ENCODE peak calls at places on chromosomes 11 and 22, in seven cellular contexts. One of them, this sample, is unnamed.

GRCh38 chr11:62556872-62557631 is 10.4 kb upstream of the AHNAK start:
- DNase-seq in foreskin keratinocyte: peak; percentile 46
- DNase-seq in brain microvascular endothelial cell: no peak
- DNase-seq in cardiac fibroblast: no peak
- DNase-seq in RWPE1: no peak
- DNase-seq in astrocyte of the spinal cord: no peak
- DNase-seq in body of pancreas: no peak
- DNase-seq in this sample: peak; percentile 36

GRCh38 chr11:57543601-57544000 is 6.2 kb downstream of the SMTNL1 start:
- DNase-seq in RWPE1: no peak
- DNase-seq in body of pancreas: no peak
- DNase-seq in brain microvascular endothelial cell: no peak
- DNase-seq in astrocyte of the spinal cord: no peak
- DNase-seq in foreskin keratinocyte: no peak
- DNase-seq in cardiac fibroblast: no peak
- DNase-seq in this sample: no peak

GRCh38 chr22:50436134-50436830 is 38.6 kb downstream of the SBF1 start:
- DNase-seq in astrocyte of the spinal cord: no peak
- DNase-seq in brain microvascular endothelial cell: no peak
- DNase-seq in cardiac fibroblast: no peak
- DNase-seq in foreskin keratinocyte: no peak
- DNase-seq in RWPE1: no peak
- DNase-seq in body of pancreas: peak; percentile 8
- DNase-seq in this sample: no peak

GRCh38 chr11:32069361-32070058 is 21.4 kb upstream of the RCN1 start:
- DNase-seq in RWPE1: no peak
- DNase-seq in astrocyte of the spinal cord: no peak
- DNase-seq in foreskin keratinocyte: no peak
- DNase-seq in brain microvascular endothelial cell: no peak
- DNase-seq in cardiac fibroblast: no peak
- DNase-seq in body of pancreas: no peak
- DNase-seq in this sample: no peak

GRCh38 chr22:22848364-22848866 is 39.2 kb upstream of the IGLL5 start:
- DNase-seq in cardiac fibroblast: peak; percentile 51
- DNase-seq in brain microvascular endothelial cell: peak; percentile 22
- DNase-seq in foreskin keratinocyte: peak; percentile 25
- DNase-seq in astrocyte of the spinal cord: peak; percentile 35
- DNase-seq in body of pancreas: peak; percentile 74
- DNase-seq in RWPE1: peak; percentile 24
- DNase-seq in this sample: peak; percentile 59

GRCh38 chr11:94708642-94709041 is 59.5 kb upstream of the AMOTL1 start:
- DNase-seq in brain microvascular endothelial cell: no peak
- DNase-seq in body of pancreas: no peak
- DNase-seq in astrocyte of the spinal cord: no peak
- DNase-seq in foreskin keratinocyte: no peak
- DNase-seq in cardiac fibroblast: no peak
- DNase-seq in RWPE1: no peak
- DNase-seq in this sample: no peak

GRCh38 chr11:35038211-35038930 is 100.6 kb upstream of the CD44 start:
- DNase-seq in body of pancreas: no peak
- DNase-seq in astrocyte of the spinal cord: no peak
- DNase-seq in brain microvascular endothelial cell: no peak
- DNase-seq in cardiac fibroblast: no peak
- DNase-seq in foreskin keratinocyte: peak; percentile 68
- DNase-seq in RWPE1: no peak
- DNase-seq in this sample: no peak

GRCh38 chr11:117459121-117459978 is 131.7 kb downstream of the CEP164 start:
- DNase-seq in astrocyte of the spinal cord: no peak
- DNase-seq in body of pancreas: no peak
- DNase-seq in foreskin keratinocyte: no peak
- DNase-seq in cardiac fibroblast: no peak
- DNase-seq in RWPE1: no peak
- DNase-seq in brain microvascular endothelial cell: no peak
- DNase-seq in this sample: no peak

GRCh38 chr22:29773233-29773632 is 6.1 kb downstream of the UQCR10 start:
- DNase-seq in body of pancreas: no peak
- DNase-seq in RWPE1: peak; percentile 67
- DNase-seq in astrocyte of the spinal cord: peak; percentile 50
- DNase-seq in brain microvascular endothelial cell: no peak
- DNase-seq in foreskin keratinocyte: peak; percentile 80
- DNase-seq in cardiac fibroblast: peak; percentile 56
- DNase-seq in this sample: no peak

GRCh38 chr22:37491106-37491505 is 4.9 kb upstream of the MFNG start:
- DNase-seq in body of pancreas: no peak
- DNase-seq in brain microvascular endothelial cell: no peak
- DNase-seq in astrocyte of the spinal cord: no peak
- DNase-seq in RWPE1: no peak
- DNase-seq in foreskin keratinocyte: no peak
- DNase-seq in cardiac fibroblast: no peak
- DNase-seq in this sample: no peak

GRCh38 chr22:11627798-11628650 is 3900.0 kb upstream of the OR11H1 start:
- DNase-seq in astrocyte of the spinal cord: no peak
- DNase-seq in foreskin keratinocyte: no peak
- DNase-seq in RWPE1: no peak
- DNase-seq in cardiac fibroblast: no peak
- DNase-seq in brain microvascular endothelial cell: no peak
- DNase-seq in body of pancreas: no peak
- DNase-seq in this sample: no peak

GRCh38 chr11:66904561-66904960 is 47.7 kb downstream of the LRFN4 start:
- DNase-seq in RWPE1: no peak
- DNase-seq in foreskin keratinocyte: no peak
- DNase-seq in brain microvascular endothelial cell: peak; percentile 22
- DNase-seq in body of pancreas: no peak
- DNase-seq in astrocyte of the spinal cord: peak; percentile 62
- DNase-seq in cardiac fibroblast: no peak
- DNase-seq in this sample: no peak

GRCh38 chr11:20000022-20000392 is 160.3 kb downstream of the DBX1 start:
- DNase-seq in body of pancreas: no peak
- DNase-seq in brain microvascular endothelial cell: no peak
- DNase-seq in astrocyte of the spinal cord: no peak
- DNase-seq in RWPE1: no peak
- DNase-seq in foreskin keratinocyte: no peak
- DNase-seq in cardiac fibroblast: no peak
- DNase-seq in this sample: no peak

GRCh38 chr11:90500922-90501568 is 278.2 kb upstream of the CHORDC1 start:
- DNase-seq in foreskin keratinocyte: no peak
- DNase-seq in brain microvascular endothelial cell: no peak
- DNase-seq in RWPE1: no peak
- DNase-seq in astrocyte of the spinal cord: no peak
- DNase-seq in cardiac fibroblast: no peak
- DNase-seq in body of pancreas: no peak
- DNase-seq in this sample: no peak

GRCh38 chr11:90491466-90491865 is 268.6 kb upstream of the CHORDC1 start:
- DNase-seq in body of pancreas: no peak
- DNase-seq in foreskin keratinocyte: no peak
- DNase-seq in astrocyte of the spinal cord: no peak
- DNase-seq in brain microvascular endothelial cell: no peak
- DNase-seq in cardiac fibroblast: no peak
- DNase-seq in RWPE1: no peak
- DNase-seq in this sample: no peak

GRCh38 chr11:90493379-90493778 is 270.5 kb upstream of the CHORDC1 start:
- DNase-seq in body of pancreas: no peak
- DNase-seq in astrocyte of the spinal cord: no peak
- DNase-seq in cardiac fibroblast: no peak
- DNase-seq in brain microvascular endothelial cell: no peak
- DNase-seq in foreskin keratinocyte: no peak
- DNase-seq in RWPE1: no peak
- DNase-seq in this sample: no peak

DNA sequence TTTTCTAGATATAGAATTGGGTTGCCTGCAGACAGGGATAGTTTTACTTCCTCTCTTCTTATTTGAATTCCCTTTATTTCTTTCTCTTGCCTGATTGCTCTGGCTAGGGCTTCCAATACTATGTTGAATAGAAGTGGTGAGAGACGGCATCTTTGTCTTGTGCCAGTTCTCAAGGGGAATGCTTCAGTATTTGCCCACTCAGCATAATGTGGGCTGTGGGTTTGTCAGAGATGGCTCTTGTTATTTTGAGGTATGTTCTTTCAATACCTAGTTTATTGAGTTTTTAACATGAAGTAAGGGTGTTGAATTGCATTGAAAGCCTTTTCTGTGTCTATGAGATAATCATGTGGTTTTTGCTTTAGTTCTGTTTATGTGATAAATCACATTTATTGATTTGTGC is 273.9 kb upstream of the CHORDC1 start:
- DNase-seq in astrocyte of the spinal cord: no peak
- DNase-seq in foreskin keratinocyte: no peak
- DNase-seq in body of pancreas: no peak
- DNase-seq in RWPE1: no peak
- DNase-seq in brain microvascular endothelial cell: no peak
- DNase-seq in cardiac fibroblast: no peak
- DNase-seq in this sample: no peak
- TF ChIP-seq CTCF in astrocyte of the spinal cord: no peak
- TF ChIP-seq CTCF in foreskin keratinocyte: no peak
- TF ChIP-seq CTCF in body of pancreas: no peak
- TF ChIP-seq CTCF in RWPE1: no peak
- TF ChIP-seq CTCF in brain microvascular endothelial cell: no peak
- TF ChIP-seq CTCF in cardiac fibroblast: no peak
- TF ChIP-seq CTCF in this sample: no peak

GRCh38 chr11:64900263-64900678 is 16.7 kb downstream of the ATG2A start:
- DNase-seq in brain microvascular endothelial cell: no peak
- DNase-seq in astrocyte of the spinal cord: peak; percentile 8
- DNase-seq in RWPE1: peak; percentile 76
- DNase-seq in body of pancreas: no peak
- DNase-seq in cardiac fibroblast: peak; percentile 39
- DNase-seq in foreskin keratinocyte: peak; percentile 71
- DNase-seq in this sample: peak; percentile 82

GRCh38 chr11:64898541-64898940 is 18.5 kb downstream of the ATG2A start:
- DNase-seq in brain microvascular endothelial cell: no peak
- DNase-seq in astrocyte of the spinal cord: no peak
- DNase-seq in body of pancreas: no peak
- DNase-seq in foreskin keratinocyte: no peak
- DNase-seq in cardiac fibroblast: no peak
- DNase-seq in RWPE1: no peak
- DNase-seq in this sample: no peak

GRCh38 chr11:64897381-64898075 is 19.1 kb upstream of the EHD1 start:
- DNase-seq in RWPE1: no peak
- DNase-seq in brain microvascular endothelial cell: no peak
- DNase-seq in astrocyte of the spinal cord: no peak
- DNase-seq in cardiac fibroblast: no peak
- DNase-seq in foreskin keratinocyte: no peak
- DNase-seq in body of pancreas: no peak
- DNase-seq in this sample: no peak

GRCh38 chr11:64896448-64897022 is 18.1 kb upstream of the EHD1 start:
- DNase-seq in foreskin keratinocyte: no peak
- DNase-seq in astrocyte of the spinal cord: no peak
- DNase-seq in body of pancreas: no peak
- DNase-seq in cardiac fibroblast: no peak
- DNase-seq in brain microvascular endothelial cell: no peak
- DNase-seq in RWPE1: no peak
- DNase-seq in this sample: no peak

GRCh38 chr11:64898076-64898445 is 18.9 kb downstream of the ATG2A start:
- DNase-seq in astrocyte of the spinal cord: no peak
- DNase-seq in brain microvascular endothelial cell: no peak
- DNase-seq in cardiac fibroblast: no peak
- DNase-seq in body of pancreas: no peak
- DNase-seq in foreskin keratinocyte: no peak
- DNase-seq in RWPE1: no peak
- DNase-seq in this sample: no peak
- TF ChIP-seq CTCF in astrocyte of the spinal cord: no peak
- TF ChIP-seq CTCF in brain microvascular endothelial cell: no peak
- TF ChIP-seq CTCF in cardiac fibroblast: no peak
- TF ChIP-seq CTCF in body of pancreas: no peak
- TF ChIP-seq CTCF in foreskin keratinocyte: no peak
- TF ChIP-seq CTCF in RWPE1: no peak
- TF ChIP-seq CTCF in this sample: no peak

GRCh38 chr11:45017329-45017728 is 66.6 kb upstream of the TP53I11 start:
- DNase-seq in RWPE1: no peak
- DNase-seq in astrocyte of the spinal cord: no peak
- DNase-seq in cardiac fibroblast: no peak
- DNase-seq in brain microvascular endothelial cell: no peak
- DNase-seq in body of pancreas: no peak
- DNase-seq in foreskin keratinocyte: no peak
- DNase-seq in this sample: no peak
- TF ChIP-seq CTCF in RWPE1: no peak
- TF ChIP-seq CTCF in astrocyte of the spinal cord: no peak
- TF ChIP-seq CTCF in cardiac fibroblast: peak; percentile 3
- TF ChIP-seq CTCF in brain microvascular endothelial cell: peak; percentile 17
- TF ChIP-seq CTCF in body of pancreas: no peak
- TF ChIP-seq CTCF in foreskin keratinocyte: peak; percentile 16
- TF ChIP-seq CTCF in this sample: no peak

GRCh38 chr11:3195251-3196160 is 23.1 kb downstream of the MRGPRG start:
- DNase-seq in body of pancreas: no peak
- DNase-seq in RWPE1: peak; percentile 23
- DNase-seq in brain microvascular endothelial cell: peak; percentile 6
- DNase-seq in astrocyte of the spinal cord: no peak
- DNase-seq in foreskin keratinocyte: no peak
- DNase-seq in cardiac fibroblast: peak; percentile 20
- DNase-seq in this sample: no peak
- TF ChIP-seq CTCF in body of pancreas: no peak
- TF ChIP-seq CTCF in RWPE1: peak; percentile 22
- TF ChIP-seq CTCF in brain microvascular endothelial cell: peak; percentile 71
- TF ChIP-seq CTCF in astrocyte of the spinal cord: peak; percentile 54
- TF ChIP-seq CTCF in foreskin keratinocyte: peak; percentile 47
- TF ChIP-seq CTCF in cardiac fibroblast: peak; percentile 54
- TF ChIP-seq CTCF in this sample: peak; percentile 13

DNA sequence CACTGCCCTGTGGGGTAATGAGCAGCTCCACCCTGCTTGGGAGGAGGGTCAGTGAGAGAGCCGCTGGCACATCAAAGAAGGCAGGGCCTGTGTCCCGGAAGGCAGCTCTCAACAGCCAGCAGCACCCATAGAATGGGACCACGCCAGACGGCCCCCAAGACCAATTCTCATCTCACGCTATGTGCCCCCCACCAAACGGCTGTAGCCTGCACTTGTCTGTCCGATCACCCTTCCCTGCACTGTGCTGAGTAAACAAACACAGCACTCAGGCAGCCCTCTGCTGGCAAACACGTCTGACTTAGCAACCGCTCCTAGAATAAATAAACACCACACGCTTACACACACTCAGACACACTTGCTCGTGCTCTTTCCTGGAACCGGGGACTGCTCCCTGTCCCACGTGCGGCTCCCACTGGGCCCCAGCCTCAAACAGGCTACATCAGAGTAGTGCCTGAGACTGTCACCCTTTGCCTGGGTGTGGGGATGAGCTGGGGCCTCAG is 53.2 kb upstream of the CDON start:
- DNase-seq in body of pancreas: peak; percentile 87
- DNase-seq in astrocyte of the spinal cord: peak; percentile 78
- DNase-seq in cardiac fibroblast: peak; percentile 44
- DNase-seq in foreskin keratinocyte: peak; percentile 31
- DNase-seq in RWPE1: no peak
- DNase-seq in brain microvascular endothelial cell: peak; percentile 68
- DNase-seq in this sample: no peak
- TF ChIP-seq CTCF in body of pancreas: no peak
- TF ChIP-seq CTCF in astrocyte of the spinal cord: peak; percentile 36
- TF ChIP-seq CTCF in cardiac fibroblast: no peak
- TF ChIP-seq CTCF in foreskin keratinocyte: peak; percentile 35
- TF ChIP-seq CTCF in RWPE1: no peak
- TF ChIP-seq CTCF in brain microvascular endothelial cell: peak; percentile 49
- TF ChIP-seq CTCF in this sample: no peak